ENCODE peak calls at places on chromosomes 6 and 20, in four cellular contexts. One of them, this sample, is unnamed.

GRCh38 chr6:44462335-44462734 is 74.8 kb downstream of the CDC5L start:
- DNase-seq in H1: no peak
- DNase-seq in SK-N-SH: no peak
- DNase-seq in HepG2: no peak
- DNase-seq in this sample: no peak

GRCh38 chr6:30450548-30450907 is 38.8 kb upstream of the HLA-E start:
- DNase-seq in H1: no peak
- DNase-seq in HepG2: no peak
- DNase-seq in SK-N-SH: no peak
- DNase-seq in this sample: no peak

GRCh38 chr6:127858992-127859391 is 41.9 kb downstream of the THEMIS start:
- DNase-seq in HepG2: no peak
- DNase-seq in H1: no peak
- DNase-seq in SK-N-SH: no peak
- DNase-seq in this sample: no peak

GRCh38 chr20:41078329-41078728 is 49.7 kb downstream of the TOP1 start:
- DNase-seq in H1: no peak
- DNase-seq in HepG2: peak
- DNase-seq in SK-N-SH: peak
- DNase-seq in this sample: peak

GRCh38 chr6:147522597-147522996 is 14.1 kb downstream of the SAMD5 start:
- DNase-seq in H1: no peak
- DNase-seq in SK-N-SH: no peak
- DNase-seq in HepG2: no peak
- DNase-seq in this sample: no peak

GRCh38 chr6:27503436-27504030 is 30.6 kb upstream of the ZNF184 start:
- DNase-seq in HepG2: peak
- DNase-seq in SK-N-SH: peak
- DNase-seq in H1: no peak
- DNase-seq in this sample: peak

GRCh38 chr20:3863317-3863716 is 16.7 kb downstream of the MAVS start:
- DNase-seq in HepG2: no peak
- DNase-seq in SK-N-SH: no peak
- DNase-seq in H1: no peak
- DNase-seq in this sample: no peak

GRCh38 chr6:136655251-136656014 is 105.2 kb upstream of the MAP7 start:
- DNase-seq in H1: no peak
- DNase-seq in HepG2: no peak
- DNase-seq in SK-N-SH: no peak
- DNase-seq in this sample: no peak

GRCh38 chr20:38833857-38834164 is 28.3 kb downstream of the PPP1R16B start:
- DNase-seq in HepG2: no peak
- DNase-seq in H1: no peak
- DNase-seq in SK-N-SH: no peak
- DNase-seq in this sample: no peak

GRCh38 chr20:49811825-49812462 is 684 bp upstream of the SLC9A8 start:
- DNase-seq in HepG2: no peak
- DNase-seq in H1: no peak
- DNase-seq in SK-N-SH: peak
- DNase-seq in this sample: no peak

GRCh38 chr6:167993169-167993568 is 4.3 kb upstream of the KIF25 start:
- DNase-seq in SK-N-SH: no peak
- DNase-seq in HepG2: no peak
- DNase-seq in H1: no peak
- DNase-seq in this sample: no peak

GRCh38 chr6:33194431-33194979 is 2.2 kb upstream of the COL11A2 start:
- DNase-seq in SK-N-SH: no peak
- DNase-seq in H1: no peak
- DNase-seq in HepG2: no peak
- DNase-seq in this sample: no peak

GRCh38 chr20:38751360-38751976 is 3.2 kb downstream of the ACTR5 start:
- DNase-seq in SK-N-SH: peak
- DNase-seq in HepG2: peak
- DNase-seq in H1: no peak
- DNase-seq in this sample: no peak

GRCh38 chr6:158519761-158520160 is 40.1 kb upstream of the TMEM181 start:
- DNase-seq in SK-N-SH: no peak
- DNase-seq in H1: no peak
- DNase-seq in HepG2: no peak
- DNase-seq in this sample: no peak

GRCh38 chr20:41408986-41409385 is 42.4 kb upstream of the EMILIN3 start:
- DNase-seq in H1: no peak
- DNase-seq in SK-N-SH: peak
- DNase-seq in HepG2: no peak
- DNase-seq in this sample: no peak

GRCh38 chr6:111238464-111239119 is 151.3 kb downstream of the SLC16A10 start:
- DNase-seq in SK-N-SH: no peak
- DNase-seq in H1: no peak
- DNase-seq in HepG2: no peak
- DNase-seq in this sample: no peak

GRCh38 chr6:35093783-35094182 is 47.4 kb downstream of the TCP11 start:
- DNase-seq in HepG2: no peak
- DNase-seq in SK-N-SH: peak
- DNase-seq in H1: no peak
- DNase-seq in this sample: no peak

GRCh38 chr6:7672066-7673062 is 53.5 kb upstream of the BMP6 start:
- DNase-seq in HepG2: no peak
- DNase-seq in H1: no peak
- DNase-seq in SK-N-SH: no peak
- DNase-seq in this sample: no peak

GRCh38 chr20:41172296-41173140 is 35.2 kb downstream of the PLCG1 start:
- DNase-seq in SK-N-SH: no peak
- DNase-seq in HepG2: no peak
- DNase-seq in H1: no peak
- DNase-seq in this sample: no peak

GRCh38 chr20:2521369-2522305 is 12.9 kb upstream of the ZNF343 start:
- DNase-seq in HepG2: peak
- DNase-seq in H1: no peak
- DNase-seq in SK-N-SH: peak
- DNase-seq in this sample: no peak
- TF ChIP-seq TCF12 in HepG2: no peak
- TF ChIP-seq TCF12 in H1: no peak
- TF ChIP-seq TCF12 in SK-N-SH: no peak
- TF ChIP-seq TCF12 in this sample: no peak

GRCh38 chr20:63706852-63707557 is 771 bp downstream of the ARFRP1 start:
- DNase-seq in H1: no peak
- DNase-seq in HepG2: peak
- DNase-seq in SK-N-SH: peak
- DNase-seq in this sample: no peak

GRCh38 chr20:63707558-63708300 is at the start of the genes ARFRP1 and ZGPAT:
- DNase-seq in H1: no peak
- DNase-seq in SK-N-SH: peak
- DNase-seq in HepG2: peak
- DNase-seq in this sample: no peak

GRCh38 chr20:63705232-63706026 is 2.3 kb downstream of the ARFRP1 start:
- DNase-seq in HepG2: no peak
- DNase-seq in SK-N-SH: no peak
- DNase-seq in H1: no peak
- DNase-seq in this sample: no peak

GRCh38 chr20:63704749-63705117 is 3.0 kb downstream of the ARFRP1 start:
- DNase-seq in H1: no peak
- DNase-seq in SK-N-SH: no peak
- DNase-seq in HepG2: no peak
- DNase-seq in this sample: no peak

GRCh38 chr20:63706027-63706695 is 1.6 kb downstream of the ARFRP1 start:
- DNase-seq in SK-N-SH: no peak
- DNase-seq in H1: no peak
- DNase-seq in HepG2: no peak
- DNase-seq in this sample: no peak
- TF ChIP-seq TCF12 in SK-N-SH: no peak
- TF ChIP-seq TCF12 in H1: no peak
- TF ChIP-seq TCF12 in HepG2: no peak
- TF ChIP-seq TCF12 in this sample: no peak

GRCh38 chr6:108113557-108114519 is 39.3 kb upstream of the OSTM1 start:
- DNase-seq in HepG2: peak
- DNase-seq in H1: no peak
- DNase-seq in SK-N-SH: peak
- DNase-seq in this sample: no peak
- TF ChIP-seq TCF12 in HepG2: no peak
- TF ChIP-seq TCF12 in H1: no peak
- TF ChIP-seq TCF12 in SK-N-SH: no peak
- TF ChIP-seq TCF12 in this sample: no peak

GRCh38 chr6:139448998-139449610 is 74.7 kb upstream of the CITED2 start:
- DNase-seq in H1: no peak
- DNase-seq in SK-N-SH: no peak
- DNase-seq in HepG2: no peak
- DNase-seq in this sample: no peak

GRCh38 chr6:139457482-139457881 is 83.0 kb upstream of the CITED2 start:
- DNase-seq in HepG2: no peak
- DNase-seq in H1: no peak
- DNase-seq in SK-N-SH: no peak
- DNase-seq in this sample: no peak

GRCh38 chr6:139449611-139450000 is 75.2 kb upstream of the CITED2 start:
- DNase-seq in HepG2: no peak
- DNase-seq in H1: no peak
- DNase-seq in SK-N-SH: no peak
- DNase-seq in this sample: no peak

GRCh38 chr6:139448094-139448649 is 73.7 kb upstream of the CITED2 start:
- DNase-seq in H1: no peak
- DNase-seq in SK-N-SH: no peak
- DNase-seq in HepG2: no peak
- DNase-seq in this sample: peak

GRCh38 chr6:139452176-139452876 is 77.9 kb upstream of the CITED2 start:
- DNase-seq in HepG2: no peak
- DNase-seq in H1: no peak
- DNase-seq in SK-N-SH: no peak
- DNase-seq in this sample: no peak
- TF ChIP-seq TCF12 in HepG2: no peak
- TF ChIP-seq TCF12 in H1: no peak
- TF ChIP-seq TCF12 in SK-N-SH: no peak
- TF ChIP-seq TCF12 in this sample: no peak

DNA sequence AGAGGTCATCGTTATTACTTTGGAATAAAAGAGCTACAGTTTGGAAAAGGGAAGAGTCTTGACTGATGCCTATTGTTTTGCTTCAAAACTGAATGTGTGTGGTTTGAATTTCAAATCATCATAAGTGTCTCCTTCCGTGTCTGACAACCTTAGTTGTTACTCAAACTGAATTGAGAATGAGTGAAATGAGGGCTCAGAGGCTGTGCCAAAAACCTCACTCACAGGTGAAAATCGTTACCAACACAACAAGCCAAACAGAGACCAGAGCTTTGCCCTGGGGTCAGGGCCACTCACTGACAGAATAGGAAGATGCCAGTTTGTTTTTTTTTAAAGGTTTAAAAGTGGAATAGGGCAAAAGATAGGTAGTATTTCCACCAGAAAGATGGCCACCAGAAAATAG is 15.2 kb upstream of the SIRT5 start:
- DNase-seq in H1: no peak
- DNase-seq in HepG2: peak
- DNase-seq in SK-N-SH: peak
- DNase-seq in this sample: no peak
- TF ChIP-seq TCF12 in H1: no peak
- TF ChIP-seq TCF12 in HepG2: no peak
- TF ChIP-seq TCF12 in SK-N-SH: no peak
- TF ChIP-seq TCF12 in this sample: no peak

GRCh38 chr6:52994789-52995078 is 350 bp downstream of the GSTA4 start:
- DNase-seq in HepG2: no peak
- DNase-seq in H1: no peak
- DNase-seq in SK-N-SH: peak
- DNase-seq in this sample: no peak
- TF ChIP-seq TCF12 in HepG2: no peak
- TF ChIP-seq TCF12 in H1: no peak
- TF ChIP-seq TCF12 in SK-N-SH: no peak
- TF ChIP-seq TCF12 in this sample: no peak

This sample was measured in GM12878.